ENCODE peak calls at places on chromosomes 3 and 15, in seven cellular contexts. E is uterus; I is stimulated activated naive CD4-positive, alpha-beta T cell; T is T-cell; A is HEK293T; Z is stimulated activated CD4-positive, alpha-beta T cell treated with anti-CD3 and anti-CD28 coated beads, Interleukin-4, amount 100 ng/mL, for 24 hours; S is NCI-H2171. C is an unnamed sample.

GRCh38 chr3:10556312-10556711 is 50.9 kb upstream of the ATP2B2 start:
- DNase-seq in E (no peak), I (no peak), T (no peak), A (no peak), Z (no peak), S (no peak), C (no peak)

GRCh38 chr3:186628756-186629155 is 11.4 kb upstream of the FETUB start:
- DNase-seq in E (no peak), I (no peak), T (no peak), A (no peak), Z (no peak), S (no peak), C (no peak)

GRCh38 chr15:37148714-37149113 is 48.4 kb upstream of the MEIS2 start:
- DNase-seq in E (no peak), I (no peak), T (no peak), A (no peak), Z (no peak), S (no peak), C (no peak)

GRCh38 chr3:45646051-45646585 is 43.1 kb upstream of the SACM1L start:
- DNase-seq in E (no peak), I (no peak), T (no peak), A (no peak), Z (no peak), S (no peak), C (no peak)

GRCh38 chr3:45644467-45645201 is 44.6 kb upstream of the SACM1L start:
- DNase-seq in E (no peak), I (no peak), T (no peak), A (no peak), Z (no peak), S (no peak), C (no peak)

GRCh38 chr3:44584646-44585501 is at the start of gene ZNF660:
- DNase-seq in E (peak), I (no peak), T (no peak), A (no peak), Z (peak), S (peak), C (no peak)

GRCh38 chr3:52432225-52432624 is 12.7 kb downstream of the SEMA3G start:
- DNase-seq in E (no peak), I (no peak), T (no peak), A (no peak), Z (no peak), S (no peak), C (no peak)

GRCh38 chr15:60412807-60413597 is 15.2 kb upstream of the ANXA2 start:
- DNase-seq in E (no peak), I (no peak), T (no peak), A (no peak), Z (no peak), S (no peak), C (no peak)

GRCh38 chr3:142263126-142263525 is 37.7 kb upstream of the GK5 start:
- DNase-seq in E (no peak), I (no peak), T (no peak), A (no peak), Z (no peak), S (no peak), C (no peak)

GRCh38 chr15:52523192-52523591 is 5.5 kb downstream of the MYO5A start:
- DNase-seq in E (no peak), I (no peak), T (no peak), A (no peak), Z (no peak), S (no peak), C (no peak)

GRCh38 chr3:8550619-8551018 is 49.0 kb downstream of the LMCD1 start:
- DNase-seq in E (peak), I (no peak), T (no peak), A (no peak), Z (no peak), S (no peak), C (no peak)

GRCh38 chr3:72559377-72559776 is 288.9 kb downstream of the SHQ1 start:
- DNase-seq in E (no peak), I (no peak), T (no peak), A (no peak), Z (no peak), S (no peak), C (no peak)

GRCh38 chr3:134430950-134431445 is 54.8 kb downstream of the ANAPC13 start:
- DNase-seq in E (no peak), I (no peak), T (no peak), A (no peak), Z (no peak), S (peak), C (no peak)

GRCh38 chr3:94130690-94131089 is 67.8 kb downstream of the NSUN3 start:
- DNase-seq in E (no peak), I (no peak), T (no peak), A (no peak), Z (no peak), S (no peak), C (no peak)

GRCh38 chr15:29470794-29471193 is 201.2 kb upstream of the NSMCE3 start:
- DNase-seq in E (no peak), I (no peak), T (no peak), A (no peak), Z (no peak), S (no peak), C (no peak)

GRCh38 chr3:12479919-12480425 is 4.3 kb upstream of the TSEN2 start:
- DNase-seq in E (no peak), I (no peak), T (no peak), A (peak), Z (peak), S (no peak), C (peak)

GRCh38 chr3:195270350-195271115 is 426 bp downstream of the XXYLT1 start:
- DNase-seq in E (no peak), I (peak), T (no peak), A (peak), Z (peak), S (peak), C (no peak)

GRCh38 chr3:129341331-129342141 is 62.9 kb downstream of the HMCES start:
- DNase-seq in E (no peak), I (no peak), T (no peak), A (no peak), Z (no peak), S (no peak), C (no peak)

GRCh38 chr3:149936812-149937230 is 33.9 kb downstream of the PFN2 start:
- DNase-seq in E (peak), I (no peak), T (peak), A (peak), Z (peak), S (peak), C (peak)

GRCh38 chr15:29437888-29438713 is 168.5 kb upstream of the NSMCE3 start:
- DNase-seq in E (no peak), I (no peak), T (no peak), A (no peak), Z (no peak), S (no peak), C (no peak)

GRCh38 chr3:166556955-166557354 is 719.7 kb upstream of the BCHE start:
- DNase-seq in E (no peak), I (no peak), T (no peak), A (no peak), Z (no peak), S (no peak), C (no peak)

GRCh38 chr3:30408105-30408557 is 198.3 kb upstream of the TGFBR2 start:
- DNase-seq in E (no peak), I (no peak), T (no peak), A (no peak), Z (no peak), S (no peak), C (no peak)

GRCh38 chr3:71672302-71672701 is 52.9 kb downstream of the EIF4E3 start:
- DNase-seq in E (no peak), I (no peak), T (no peak), A (no peak), Z (no peak), S (no peak), C (no peak)